ENCODE peak calls at places on chromosomes 7 and 10, in eight cellular contexts. N is lung, S is fibroblast of pulmonary artery, A is GM12865, H is H7, C is brain microvascular endothelial cell, B is IMR-90, Y is foreskin fibroblast. T is an unnamed sample.

GRCh38 chr7:45884136-45884535 is 4.2 kb upstream of the IGFBP1 start:
- DNase-seq in N (no peak), S (no peak), A (no peak), H (no peak), C (no peak), B (no peak), Y (no peak), T (no peak)

GRCh38 chr7:44646176-44646920 is 39.9 kb downstream of the OGDH start:
- DNase-seq in N (no peak), S (no peak), A (no peak), H (no peak), C (no peak), B (no peak), Y (no peak), T (no peak)

GRCh38 chr10:78258303-78259030 is 224.8 kb downstream of the RPS24 start:
- DNase-seq in N (peak; percentile 76), S (no peak), A (no peak), H (no peak), C (no peak), B (no peak), Y (no peak), T (no peak)

GRCh38 chr10:112475565-112476233 is 28.7 kb downstream of the VTI1A start:
- DNase-seq in N (no peak), S (peak; percentile 42), A (no peak), H (no peak), C (no peak), B (peak; percentile 23), Y (peak; percentile 4), T (no peak)

GRCh38 chr7:37395618-37396259 is 52.9 kb downstream of the ELMO1 start:
- DNase-seq in N (no peak), S (no peak), A (peak; percentile 15), H (no peak), C (no peak), B (no peak), Y (no peak), T (no peak)

GRCh38 chr7:41579961-41580935 is 122.6 kb downstream of the INHBA start:
- DNase-seq in N (no peak), S (peak; percentile 84), A (no peak), H (no peak), C (peak; percentile 85), B (peak; percentile 96), Y (peak; percentile 80), T (no peak)

GRCh38 chr7:77434570-77434969 is 18.4 kb upstream of the GSAP start:
- DNase-seq in N (no peak), S (no peak), A (no peak), H (no peak), C (no peak), B (peak; percentile 74), Y (no peak), T (no peak)

GRCh38 chr7:101226686-101227085 is 8.7 kb downstream of the ZNHIT1 start:
- DNase-seq in N (no peak), S (no peak), A (no peak), H (no peak), C (no peak), B (no peak), Y (no peak), T (no peak)

GRCh38 chr7:102322202-102322715 is 34.0 kb downstream of the SPDYE6 start:
- DNase-seq in N (no peak), S (no peak), A (no peak), H (peak; percentile 47), C (no peak), B (no peak), Y (no peak), T (no peak)

GRCh38 chr7:37109016-37109415 is 339.6 kb downstream of the ELMO1 start:
- DNase-seq in N (no peak), S (no peak), A (no peak), H (no peak), C (no peak), B (no peak), Y (no peak), T (no peak)

GRCh38 chr7:98165827-98166667 is 45.2 kb upstream of the BHLHA15 start:
- DNase-seq in N (peak; percentile 72), S (peak; percentile 46), A (peak; percentile 60), H (peak; percentile 86), C (peak; percentile 16), B (peak; percentile 14), Y (peak; percentile 10), T (no peak)

GRCh38 chr10:30980951-30981616 is 50.6 kb downstream of the ZNF438 start:
- DNase-seq in N (peak; percentile 68), S (peak; percentile 92), A (no peak), H (no peak), C (no peak), B (peak; percentile 63), Y (peak; percentile 78), T (no peak)

GRCh38 chr7:46291064-46291463 is 370.0 kb upstream of the IGFBP3 start:
- DNase-seq in N (no peak), S (no peak), A (peak; percentile 85), H (no peak), C (peak; percentile 47), B (peak; percentile 54), Y (peak; percentile 57), T (no peak)

GRCh38 chr10:123833170-123833850 is 58.3 kb downstream of the CPXM2 start:
- DNase-seq in N (peak; percentile 11), S (no peak), A (no peak), H (no peak), C (no peak), B (no peak), Y (no peak), T (peak; percentile 75)

GRCh38 chr10:123559823-123560092 is 106.4 kb upstream of the GPR26 start:
- DNase-seq in N (no peak), S (no peak), A (no peak), H (no peak), C (no peak), B (no peak), Y (no peak), T (peak; percentile 76)

GRCh38 chr10:33201971-33202370 is 132.5 kb downstream of the NRP1 start:
- DNase-seq in N (no peak), S (no peak), A (no peak), H (no peak), C (no peak), B (no peak), Y (no peak), T (no peak)

DNA sequence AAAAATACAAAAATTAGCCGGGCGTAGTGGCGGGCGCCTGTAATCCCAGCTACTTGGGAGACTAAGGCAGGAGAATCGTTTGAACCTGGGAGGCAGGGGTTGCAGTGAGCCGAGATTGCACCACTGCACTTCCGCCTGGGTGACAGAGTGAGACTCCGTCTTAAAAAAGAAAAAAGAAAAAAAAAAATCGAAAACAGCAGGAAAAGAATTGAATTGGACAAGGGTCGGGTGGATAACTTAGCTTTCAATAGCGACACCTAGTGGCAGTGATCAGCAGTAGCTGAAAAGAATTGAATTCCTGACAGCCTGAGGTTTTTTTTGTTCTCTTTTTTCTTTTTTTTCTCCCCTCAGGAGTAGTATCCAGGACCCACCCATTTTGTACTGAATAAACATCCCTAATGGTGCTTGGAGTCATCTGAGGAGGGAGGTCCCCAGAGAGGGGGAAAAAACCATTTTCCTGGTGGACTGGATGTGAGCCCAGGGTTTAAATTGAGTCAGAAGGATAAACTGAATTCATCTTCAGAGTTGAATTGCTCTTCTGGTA is 55.1 kb downstream of the CYCS start:
- DNase-seq in N (peak; percentile 46), S (peak; percentile 89), A (peak; percentile 74), H (peak; percentile 79), C (peak; percentile 67), B (peak; percentile 88), Y (peak; percentile 47), T (no peak)
- H3K4me3 ChIP-seq in N (no peak overlapping the region), S (no peak overlapping the region), A (no peak overlapping the region), H (no peak overlapping the region), C (peak overlapping the region; percentile 12), B (no peak overlapping the region), Y (peak overlapping the region; percentile 24), T (no peak overlapping the region)

DNA sequence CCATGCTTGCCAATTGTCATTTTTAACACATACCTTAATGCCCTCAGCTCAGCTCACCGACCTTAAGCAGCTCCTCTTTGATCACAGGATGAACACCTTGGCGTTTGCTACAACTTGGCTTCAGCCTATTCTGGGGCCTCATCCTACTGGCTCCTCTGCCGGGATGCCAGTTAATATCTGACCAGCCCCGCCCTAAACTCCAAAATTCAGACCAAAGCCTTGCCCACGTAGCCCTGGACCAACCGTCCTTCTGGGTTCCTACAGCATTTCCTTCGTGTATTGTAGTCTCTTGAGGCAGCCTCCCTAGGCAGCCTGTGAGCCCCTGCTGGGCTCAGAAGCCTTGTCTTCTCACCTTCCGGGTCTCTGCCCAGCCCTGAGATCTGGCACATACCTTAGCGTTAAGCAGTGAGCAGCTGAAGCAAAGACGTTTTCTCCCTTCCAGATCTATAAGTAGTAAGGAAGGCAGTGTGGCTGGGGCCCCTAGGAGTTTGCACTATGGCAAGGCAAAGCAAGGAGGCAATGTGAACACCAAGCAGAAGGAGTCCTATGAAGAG is 836 bp downstream of the ENO4 start:
- DNase-seq in N (no peak), S (no peak), A (no peak), H (peak; percentile 38), C (no peak), B (no peak), Y (no peak), T (peak; percentile 82)
- H3K4me3 ChIP-seq in N (peak overlapping the region; percentile 5), S (peak overlapping the region; percentile 68), A (peak overlapping the region; percentile 48), H (peak overlapping the region; percentile 71), C (peak overlapping the region; percentile 70), B (peak overlapping the region; percentile 76), Y (peak overlapping the region; percentile 83), T (peak overlapping the region; percentile 64)

GRCh38 chr10:75283150-75284096 is 47.7 kb upstream of the COMTD1 start:
- DNase-seq in N (no peak), S (peak; percentile 48), A (no peak), H (peak; percentile 77), C (no peak), B (peak; percentile 74), Y (peak; percentile 60), T (no peak)
- H3K4me3 ChIP-seq in N (no peak overlapping the region), S (no peak overlapping the region), A (no peak overlapping the region), H (peak overlapping the region; percentile 52), C (peak overlapping the region; percentile 30), B (no peak overlapping the region), Y (no peak overlapping the region), T (no peak overlapping the region)

GRCh38 chr7:55536619-55537457 is 35.5 kb downstream of the VOPP1 start:
- DNase-seq in N (no peak), S (no peak), A (peak; percentile 83), H (peak; percentile 64), C (no peak), B (no peak), Y (no peak), T (no peak)

GRCh38 chr7:55537458-55537825 is 34.9 kb downstream of the VOPP1 start:
- DNase-seq in N (no peak), S (no peak), A (peak; percentile 67), H (no peak), C (no peak), B (no peak), Y (no peak), T (no peak)

GRCh38 chr7:55538538-55538937 is 33.8 kb downstream of the VOPP1 start:
- DNase-seq in N (no peak), S (peak; percentile 89), A (no peak), H (no peak), C (peak; percentile 83), B (peak; percentile 97), Y (peak; percentile 79), T (no peak)

GRCh38 chr7:55540226-55540858 is 32.0 kb downstream of the VOPP1 start:
- DNase-seq in N (no peak), S (no peak), A (no peak), H (no peak), C (no peak), B (no peak), Y (no peak), T (no peak)

DNA sequence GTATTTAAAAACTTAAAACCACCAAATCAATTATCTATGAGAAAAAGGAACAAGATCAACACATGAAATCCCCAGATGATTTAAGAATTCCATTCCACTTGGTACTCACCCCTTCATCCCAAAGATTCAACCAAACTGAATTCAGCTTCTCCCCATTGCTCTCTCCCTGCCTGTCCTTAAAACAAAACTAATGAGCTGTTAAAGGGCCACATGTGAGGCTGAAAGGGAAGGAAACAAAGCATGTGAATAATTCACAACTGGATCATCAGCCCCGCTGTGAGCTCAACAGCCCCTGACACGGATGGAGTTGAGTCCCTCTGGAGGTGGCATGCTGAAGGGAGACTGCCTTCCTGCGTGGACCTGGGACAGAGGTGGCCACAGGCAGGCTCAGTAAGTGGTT is 32.9 kb downstream of the VOPP1 start:
- DNase-seq in N (no peak), S (no peak), A (peak; percentile 45), H (peak; percentile 59), C (no peak), B (peak; percentile 61), Y (no peak), T (no peak)
- H3K4me3 ChIP-seq in N (no peak overlapping the region), S (no peak overlapping the region), A (peak overlapping the region; percentile 87), H (no peak overlapping the region), C (no peak overlapping the region), B (no peak overlapping the region), Y (no peak overlapping the region), T (no peak overlapping the region)